ENCODE peak calls at places on chromosomes 7 and 10, in six cellular contexts. S is WTC11; U is GM13976; I is mucosa of descending colon; X is CD4-positive, alpha-beta T cell; Y is neural crest cell. N is an unnamed sample.

GRCh38 chr7:28984631-28985030 is 26.5 kb upstream of the TRIL start:
- DNase-seq in U (no peak), S (no peak), X (no peak), Y (no peak), I (peak; percentile 42), N (peak; percentile 42)

GRCh38 chr10:59505931-59506330 is 143.6 kb upstream of the FAM13C start:
- DNase-seq in S (no peak), U (no peak), Y (no peak), X (no peak), I (no peak), N (no peak)

GRCh38 chr7:105224884-105225651 is 163.7 kb downstream of the SRPK2 start:
- DNase-seq in I (no peak), S (no peak), U (peak; percentile 40), Y (no peak), X (no peak), N (peak; percentile 36)

GRCh38 chr10:89633484-89633883 is 11.6 kb downstream of the PANK1 start:
- DNase-seq in Y (no peak), S (no peak), I (no peak), U (no peak), X (no peak), N (no peak)

GRCh38 chr7:110601710-110602109 is 489.2 kb upstream of the LRRN3 start:
- DNase-seq in Y (no peak), S (no peak), X (no peak), I (no peak), U (no peak), N (no peak)

GRCh38 chr10:117007080-117007479 is 2.1 kb upstream of the SHTN1 start:
- DNase-seq in S (no peak), Y (no peak), I (no peak), U (no peak), X (no peak), N (peak; percentile 19)

GRCh38 chr10:119673271-119673670 is 22.1 kb downstream of the BAG3 start:
- DNase-seq in S (no peak), U (no peak), I (no peak), Y (no peak), X (no peak), N (no peak)

GRCh38 chr10:132676193-132676891 is 109.6 kb downstream of the NKX6-2 start:
- DNase-seq in I (no peak), U (no peak), Y (no peak), S (peak; percentile 8), X (no peak), N (no peak)

GRCh38 chr7:112942981-112943380 is 143.6 kb downstream of the GPR85 start:
- DNase-seq in U (no peak), X (no peak), Y (no peak), I (no peak), S (no peak), N (no peak)

GRCh38 chr10:13104697-13105096 is 4.7 kb downstream of the OPTN start:
- DNase-seq in I (no peak), U (no peak), X (no peak), Y (no peak), S (no peak), N (no peak)

GRCh38 chr10:43355749-43356371 is 15.6 kb upstream of the FXYD4 start:
- DNase-seq in I (peak; percentile 76), U (no peak), Y (no peak), S (no peak), X (no peak), N (no peak)

GRCh38 chr7:37315752-37316711 is 132.6 kb downstream of the ELMO1 start:
- DNase-seq in S (no peak), U (no peak), I (no peak), X (no peak), Y (no peak), N (no peak)

GRCh38 chr7:119720541-119720940 is 552.4 kb upstream of the KCND2 start:
- DNase-seq in U (no peak), S (no peak), I (no peak), Y (no peak), X (no peak), N (no peak)

GRCh38 chr7:110841840-110842579 is 248.9 kb upstream of the LRRN3 start:
- DNase-seq in U (no peak), I (no peak), S (no peak), Y (no peak), X (no peak), N (peak; percentile 27)

GRCh38 chr7:144174613-144175012 is 8.7 kb upstream of the CTAGE4 start:
- DNase-seq in S (no peak), I (no peak), U (no peak), X (no peak), Y (no peak), N (no peak)

GRCh38 chr7:139482662-139483466 is 609 bp downstream of the KLRG2 start:
- DNase-seq in I (no peak), X (no peak), Y (peak; percentile 16), S (peak; percentile 64), U (peak; percentile 49), N (peak; percentile 89)

GRCh38 chr7:44693641-44694313 is 54.9 kb upstream of the ZMIZ2 start:
- DNase-seq in S (no peak), X (no peak), U (no peak), I (no peak), Y (no peak), N (no peak)

GRCh38 chr10:102678842-102679289 is 34.6 kb downstream of the TRIM8 start:
- DNase-seq in Y (peak; percentile 84), S (peak; percentile 92), X (no peak), U (peak; percentile 75), I (peak; percentile 77), N (peak; percentile 81)

GRCh38 chr7:142248166-142249160 is 9.4 kb downstream of the PRSS58 start:
- DNase-seq in U (no peak), X (no peak), I (no peak), S (peak; percentile 25), Y (no peak), N (no peak)

GRCh38 chr7:100053201-100053600 is 3.6 kb downstream of the ZSCAN21 start:
- DNase-seq in X (no peak), U (peak; percentile 62), I (peak; percentile 64), S (no peak), Y (no peak), N (peak; percentile 62)

GRCh38 chr10:83023647-83024046 is 1115.7 kb upstream of the GHITM start:
- DNase-seq in X (no peak), S (no peak), I (no peak), U (no peak), Y (no peak), N (no peak)

GRCh38 chr10:119940487-119940886 is 48.0 kb downstream of the SEC23IP start:
- DNase-seq in Y (no peak), U (no peak), S (no peak), X (no peak), I (no peak), N (no peak)

GRCh38 chr7:4663239-4663638 is 18.9 kb upstream of the FOXK1 start:
- DNase-seq in Y (no peak), I (no peak), U (no peak), S (no peak), X (no peak), N (no peak)

GRCh38 chr10:72008096-72008933 is 44.1 kb downstream of the CHST3 start:
- DNase-seq in I (no peak), S (no peak), U (no peak), X (no peak), Y (no peak), N (peak; percentile 51)

GRCh38 chr7:79528421-79528820 is 75.0 kb upstream of the MAGI2 start:
- DNase-seq in I (no peak), S (no peak), Y (no peak), X (no peak), U (no peak), N (no peak)

GRCh38 chr10:95864906-95865813 is 42.6 kb upstream of the CC2D2B start:
- DNase-seq in U (peak; percentile 65), X (peak; percentile 5), S (peak; percentile 36), I (peak; percentile 35), Y (peak; percentile 5), N (peak; percentile 35)
- TF ChIP-seq CTCF in U (peak; percentile 57), X (peak; percentile 35), S (peak; percentile 32), I (no peak), Y (peak; percentile 69), N (peak; percentile 62)

DNA sequence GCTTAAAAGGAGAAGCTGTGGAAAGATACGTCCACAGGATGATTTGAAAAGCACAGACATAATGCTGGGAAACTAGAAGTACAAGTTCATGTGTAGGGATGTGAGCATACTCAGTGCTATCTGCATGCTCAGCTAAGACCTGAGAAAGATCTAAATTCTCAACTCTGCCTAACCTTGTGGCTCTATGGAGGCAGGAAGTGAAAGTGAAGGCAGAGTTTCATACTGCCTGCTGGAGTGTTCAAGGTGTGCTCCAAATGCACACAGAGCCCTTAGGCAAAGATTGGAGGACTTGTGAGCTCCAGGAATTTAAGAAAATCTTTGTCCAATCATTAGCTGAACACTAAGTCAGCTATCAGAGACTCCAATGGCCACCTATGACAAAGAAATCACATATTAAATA is 190.9 kb downstream of the RNLS start:
- DNase-seq in S (no peak), X (no peak), Y (no peak), I (no peak), U (peak; percentile 7), N (no peak)
- TF ChIP-seq CTCF in S (no peak), X (no peak), Y (no peak), I (no peak), U (no peak), N (no peak)

GRCh38 chr7:2609001-2609411 is 22.8 kb upstream of the TTYH3 start:
- DNase-seq in Y (peak; percentile 49), U (peak; percentile 78), I (peak; percentile 40), X (no peak), S (peak; percentile 73), N (peak; percentile 77)
- TF ChIP-seq CTCF in Y (peak; percentile 54), U (peak; percentile 51), I (no peak), X (peak; percentile 18), S (no peak), N (peak; percentile 54)

GRCh38 chr10:80498833-80499671 is 38.6 kb upstream of the SH2D4B start:
- DNase-seq in Y (peak; percentile 30), I (peak; percentile 81), S (no peak), X (no peak), U (no peak), N (no peak)

GRCh38 chr10:80502621-80503583 is 34.8 kb upstream of the SH2D4B start:
- DNase-seq in S (no peak), Y (no peak), X (no peak), U (no peak), I (no peak), N (no peak)

GRCh38 chr10:80501913-80502521 is 35.7 kb upstream of the SH2D4B start:
- DNase-seq in X (no peak), U (no peak), S (no peak), I (no peak), Y (no peak), N (no peak)

GRCh38 chr10:80501381-80501912 is 36.3 kb upstream of the SH2D4B start:
- DNase-seq in Y (no peak), X (no peak), I (no peak), S (no peak), U (no peak), N (no peak)

DNA sequence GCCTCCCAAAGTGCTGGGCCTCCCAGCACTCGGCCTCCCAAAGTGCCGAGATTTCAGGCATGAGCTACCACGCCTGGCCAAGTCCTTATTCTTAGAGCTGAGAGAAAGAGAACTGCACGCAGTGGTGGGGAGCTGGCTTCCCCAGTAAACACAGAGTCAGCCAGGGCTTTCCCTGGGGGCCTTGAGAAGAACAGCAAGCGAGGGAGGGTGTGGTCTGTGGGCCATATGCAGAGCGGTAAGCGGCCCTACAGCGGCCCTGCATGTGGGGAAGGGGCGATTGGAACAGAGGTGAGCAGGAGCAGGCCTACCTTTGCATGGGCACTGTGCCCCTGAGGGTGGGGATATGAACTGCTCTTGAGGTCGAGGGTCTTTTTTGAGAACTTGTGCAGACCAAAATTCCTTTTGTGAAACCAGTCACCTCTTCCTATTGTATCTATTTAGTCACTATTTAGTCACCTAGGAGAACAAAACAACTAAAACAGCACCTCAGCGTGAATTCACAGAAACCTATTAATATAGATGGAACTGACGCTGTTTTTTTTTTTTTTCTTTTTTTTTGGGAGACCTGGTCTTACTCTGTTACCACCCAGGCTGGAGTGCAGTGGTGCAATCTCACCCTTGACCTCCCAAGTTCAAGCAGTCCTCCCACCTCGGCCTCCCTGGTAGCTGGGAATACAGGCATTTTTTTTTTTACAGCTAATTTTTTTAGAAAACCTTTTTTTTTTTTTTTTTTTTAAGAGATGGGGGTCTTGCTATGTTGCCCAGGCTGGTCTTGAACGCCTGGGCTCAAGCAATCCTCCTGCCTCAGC is 36.9 kb upstream of the SH2D4B start:
- DNase-seq in Y (no peak), I (no peak), U (peak; percentile 61), S (no peak), X (no peak), N (no peak)
- TF ChIP-seq CTCF in Y (no peak), I (no peak), U (no peak), S (no peak), X (no peak), N (no peak)